ENCODE peak calls at places on chromosome 11, in six cellular contexts. P is left ventricle myocardium inferior; F is islet precursor cell; R is stimulated activated CD4-positive, alpha-beta T cell treated with anti-CD3 and anti-CD28 coated beads, Interleukin-1b, Interleukin-23, amount 100 ng/mL, for 4 hours; O is nephron progenitor cell; X is activated CD8-positive, alpha-beta T cell treated with anti-CD3 and anti-CD28 coated beads for 36 hours. V is an unnamed sample.

GRCh38 chr11:100876826-100877545 is 189.9 kb downstream of the ARHGAP42 start:
- DNase-seq in R (no peak), F (peak), O (peak), P (no peak), X (no peak), V (no peak)

GRCh38 chr11:132332521-132332920 is 962.1 kb downstream of the NTM start:
- DNase-seq in R (no peak), F (no peak), O (no peak), X (no peak), P (no peak), V (no peak)

GRCh38 chr11:18657696-18658095 is 23.6 kb upstream of the SPTY2D1 start:
- DNase-seq in P (no peak), R (no peak), X (no peak), F (no peak), O (no peak), V (no peak)

GRCh38 chr11:115256326-115257197 is 247.7 kb downstream of the CADM1 start:
- DNase-seq in F (no peak), X (peak), R (no peak), O (peak), P (no peak), V (no peak)

GRCh38 chr11:1108246-1108900 is 33.7 kb downstream of the MUC2 start:
- DNase-seq in F (no peak), O (no peak), X (no peak), P (no peak), R (no peak), V (no peak)

GRCh38 chr11:109798521-109798920 is 294.7 kb upstream of the ZC3H12C start:
- DNase-seq in P (no peak), R (no peak), O (no peak), F (no peak), X (no peak), V (no peak)

GRCh38 chr11:78654071-78654470 is 79.4 kb upstream of the NARS2 start:
- DNase-seq in F (peak), X (peak), P (no peak), R (no peak), O (no peak), V (peak)

GRCh38 chr11:58466293-58466692 is 24.3 kb upstream of the OR5B12 start:
- DNase-seq in P (no peak), O (no peak), F (no peak), R (no peak), X (no peak), V (no peak)

GRCh38 chr11:93945596-93945995 is 75.6 kb upstream of the HEPHL1 start:
- DNase-seq in R (no peak), P (no peak), O (no peak), X (no peak), F (no peak), V (no peak)

GRCh38 chr11:28525636-28526405 is 417.6 kb downstream of the METTL15 start:
- DNase-seq in R (no peak), F (no peak), O (no peak), P (no peak), X (no peak), V (no peak)

GRCh38 chr11:79007811-79008294 is 433.0 kb downstream of the TENM4 start:
- DNase-seq in X (no peak), P (no peak), O (peak), F (peak), R (no peak), V (no peak)

GRCh38 chr11:115760528-115760837 is 256.3 kb upstream of the CADM1 start:
- DNase-seq in R (no peak), X (no peak), P (no peak), F (no peak), O (peak), V (no peak)

GRCh38 chr11:74018331-74019005 is 9.6 kb upstream of the UCP3 start:
- DNase-seq in R (no peak), F (no peak), P (peak), O (no peak), X (no peak), V (no peak)

GRCh38 chr11:23540101-23540561 is 679.9 kb upstream of the CCDC179 start:
- DNase-seq in X (peak), R (no peak), P (no peak), F (peak), O (peak), V (peak)

GRCh38 chr11:112227002-112227401 is 774 bp downstream of the PTS start:
- DNase-seq in X (no peak), P (no peak), R (no peak), F (no peak), O (no peak), V (no peak)

GRCh38 chr11:65169164-65169641 is 830 bp upstream of the SPDYC start:
- DNase-seq in F (peak), R (no peak), P (no peak), O (no peak), X (no peak), V (peak)

GRCh38 chr11:29129850-29130249 is 887.0 kb downstream of the KCNA4 start:
- DNase-seq in O (no peak), R (no peak), F (no peak), P (no peak), X (no peak), V (no peak)

GRCh38 chr11:60343094-60343704 is 16.1 kb downstream of the MS4A6E start:
- DNase-seq in X (peak), O (no peak), F (no peak), P (no peak), R (no peak), V (no peak)